ENCODE peak calls at places on chromosome 6, in five cellular contexts. One of them, this sample, is unnamed.

GRCh38 chr6:12351672-12352071 is 61.5 kb downstream of the EDN1 start:
- DNase-seq in HCT116: no peak
- DNase-seq in A549: no peak
- DNase-seq in spleen: no peak
- DNase-seq in body of pancreas: no peak
- DNase-seq in this sample: no peak

GRCh38 chr6:126516411-126516810 is 176.5 kb downstream of the CENPW start:
- DNase-seq in HCT116: no peak
- DNase-seq in A549: no peak
- DNase-seq in spleen: no peak
- DNase-seq in body of pancreas: no peak
- DNase-seq in this sample: no peak

GRCh38 chr6:21847712-21848111 is 254.2 kb downstream of the SOX4 start:
- DNase-seq in HCT116: no peak
- DNase-seq in A549: no peak
- DNase-seq in spleen: no peak
- DNase-seq in body of pancreas: no peak
- DNase-seq in this sample: no peak

GRCh38 chr6:897561-898207 is 204.7 kb upstream of the EXOC2 start:
- DNase-seq in HCT116: no peak
- DNase-seq in A549: no peak
- DNase-seq in spleen: no peak
- DNase-seq in body of pancreas: no peak
- DNase-seq in this sample: no peak

GRCh38 chr6:32082951-32083350 is 26.2 kb downstream of the TNXB start:
- DNase-seq in HCT116: no peak
- DNase-seq in A549: peak
- DNase-seq in spleen: peak
- DNase-seq in body of pancreas: no peak
- DNase-seq in this sample: peak

GRCh38 chr6:134421496-134421895 is 103.6 kb upstream of the SGK1 start:
- DNase-seq in HCT116: no peak
- DNase-seq in A549: no peak
- DNase-seq in spleen: no peak
- DNase-seq in body of pancreas: no peak
- DNase-seq in this sample: no peak

GRCh38 chr6:45661667-45662066 is 283.9 kb upstream of the SUPT3H start:
- DNase-seq in HCT116: no peak
- DNase-seq in A549: no peak
- DNase-seq in spleen: no peak
- DNase-seq in body of pancreas: no peak
- DNase-seq in this sample: no peak

GRCh38 chr6:24974182-24975171 is 38.7 kb upstream of the RIPOR2 start:
- DNase-seq in HCT116: no peak
- DNase-seq in A549: no peak
- DNase-seq in spleen: no peak
- DNase-seq in body of pancreas: no peak
- DNase-seq in this sample: no peak

GRCh38 chr6:17250237-17250636 is 30.9 kb upstream of the RBM24 start:
- DNase-seq in HCT116: no peak
- DNase-seq in A549: no peak
- DNase-seq in spleen: no peak
- DNase-seq in body of pancreas: no peak
- DNase-seq in this sample: no peak

GRCh38 chr6:31588871-31589650 is 3.0 kb downstream of the LST1 start:
- DNase-seq in HCT116: no peak
- DNase-seq in A549: no peak
- DNase-seq in spleen: no peak
- DNase-seq in body of pancreas: no peak
- DNase-seq in this sample: no peak

GRCh38 chr6:97594834-97595233 is 311.8 kb upstream of the MMS22L start:
- DNase-seq in HCT116: no peak
- DNase-seq in A549: no peak
- DNase-seq in spleen: no peak
- DNase-seq in body of pancreas: no peak
- DNase-seq in this sample: peak

GRCh38 chr6:165656581-165657324 is 6.3 kb downstream of the PDE10A start:
- DNase-seq in HCT116: no peak
- DNase-seq in A549: no peak
- DNase-seq in spleen: no peak
- DNase-seq in body of pancreas: no peak
- DNase-seq in this sample: no peak

GRCh38 chr6:166419268-166419667 is 36.5 kb upstream of the MPC1 start:
- DNase-seq in HCT116: no peak
- DNase-seq in A549: no peak
- DNase-seq in spleen: no peak
- DNase-seq in body of pancreas: no peak
- DNase-seq in this sample: no peak

GRCh38 chr6:16167219-16167618 is 38.3 kb downstream of the MYLIP start:
- DNase-seq in HCT116: no peak
- DNase-seq in A549: no peak
- DNase-seq in spleen: no peak
- DNase-seq in body of pancreas: no peak
- DNase-seq in this sample: no peak

GRCh38 chr6:34011298-34011697 is 134.6 kb downstream of the GRM4 start:
- DNase-seq in HCT116: no peak
- DNase-seq in A549: no peak
- DNase-seq in spleen: peak
- DNase-seq in body of pancreas: no peak
- DNase-seq in this sample: no peak

GRCh38 chr6:95321106-95321505 is 256.2 kb upstream of the MANEA start:
- DNase-seq in HCT116: no peak
- DNase-seq in A549: no peak
- DNase-seq in spleen: no peak
- DNase-seq in body of pancreas: no peak
- DNase-seq in this sample: no peak

GRCh38 chr6:137845460-137845859 is 21.6 kb upstream of the TNFAIP3 start:
- DNase-seq in HCT116: no peak
- DNase-seq in A549: no peak
- DNase-seq in spleen: no peak
- DNase-seq in body of pancreas: no peak
- DNase-seq in this sample: no peak

GRCh38 chr6:158648682-158649131 is 1.1 kb upstream of the SYTL3 start:
- DNase-seq in HCT116: no peak
- DNase-seq in A549: no peak
- DNase-seq in spleen: no peak
- DNase-seq in body of pancreas: no peak
- DNase-seq in this sample: no peak

GRCh38 chr6:17280552-17281090 is 540 bp upstream of the RBM24 start:
- DNase-seq in HCT116: no peak
- DNase-seq in A549: peak
- DNase-seq in spleen: peak
- DNase-seq in body of pancreas: peak
- DNase-seq in this sample: peak

GRCh38 chr6:147930743-147931142 is 411.9 kb upstream of the SASH1 start:
- DNase-seq in HCT116: no peak
- DNase-seq in A549: no peak
- DNase-seq in spleen: no peak
- DNase-seq in body of pancreas: no peak
- DNase-seq in this sample: no peak

GRCh38 chr6:131755597-131755996 is 44.8 kb upstream of the CTAGE9 start:
- DNase-seq in HCT116: no peak
- DNase-seq in A549: no peak
- DNase-seq in spleen: no peak
- DNase-seq in body of pancreas: no peak
- DNase-seq in this sample: no peak

GRCh38 chr6:79193971-79194370 is 40.5 kb downstream of the HMGN3 start:
- DNase-seq in HCT116: no peak
- DNase-seq in A549: no peak
- DNase-seq in spleen: no peak
- DNase-seq in body of pancreas: no peak
- DNase-seq in this sample: no peak

GRCh38 chr6:15218401-15218800 is 27.5 kb upstream of the JARID2 start:
- DNase-seq in HCT116: no peak
- DNase-seq in A549: no peak
- DNase-seq in spleen: no peak
- DNase-seq in body of pancreas: no peak
- DNase-seq in this sample: no peak

GRCh38 chr6:131636880-131637792 is at the start of gene ENPP3:
- DNase-seq in HCT116: no peak
- DNase-seq in A549: no peak
- DNase-seq in spleen: no peak
- DNase-seq in body of pancreas: no peak
- DNase-seq in this sample: no peak

GRCh38 chr6:113718588-113718987 is 138.6 kb upstream of the MARCKS start:
- DNase-seq in HCT116: no peak
- DNase-seq in A549: no peak
- DNase-seq in spleen: no peak
- DNase-seq in body of pancreas: no peak
- DNase-seq in this sample: no peak

GRCh38 chr6:36838896-36839818 is at the start of gene CPNE5:
- DNase-seq in HCT116: no peak
- DNase-seq in A549: no peak
- DNase-seq in spleen: no peak
- DNase-seq in body of pancreas: no peak
- DNase-seq in this sample: peak

GRCh38 chr6:169291639-169292339 is 38.1 kb upstream of the THBS2 start:
- DNase-seq in HCT116: no peak
- DNase-seq in A549: peak
- DNase-seq in spleen: no peak
- DNase-seq in body of pancreas: no peak
- DNase-seq in this sample: no peak

GRCh38 chr6:53302678-53303360 is 45.9 kb downstream of the ELOVL5 start:
- DNase-seq in HCT116: no peak
- DNase-seq in A549: peak
- DNase-seq in spleen: no peak
- DNase-seq in body of pancreas: no peak
- DNase-seq in this sample: no peak
- H3K4me3 ChIP-seq in HCT116: no peak
- H3K4me3 ChIP-seq in A549: peak
- H3K4me3 ChIP-seq in spleen: no peak
- H3K4me3 ChIP-seq in body of pancreas: no peak
- H3K4me3 ChIP-seq in this sample: peak

GRCh38 chr6:151391021-151391470 is 313 bp downstream of the ZBTB2 start:
- DNase-seq in HCT116: no peak
- DNase-seq in A549: peak
- DNase-seq in spleen: peak
- DNase-seq in body of pancreas: peak
- DNase-seq in this sample: peak

GRCh38 chr6:151391471-151392428 is at the start of gene ZBTB2:
- DNase-seq in HCT116: no peak
- DNase-seq in A549: peak
- DNase-seq in spleen: peak
- DNase-seq in body of pancreas: peak
- DNase-seq in this sample: peak

GRCh38 chr6:151390276-151391020 is 911 bp downstream of the ZBTB2 start:
- DNase-seq in HCT116: peak
- DNase-seq in A549: peak
- DNase-seq in spleen: peak
- DNase-seq in body of pancreas: peak
- DNase-seq in this sample: peak

GRCh38 chr6:151388997-151389639 is 2.2 kb downstream of the ZBTB2 start:
- DNase-seq in HCT116: no peak
- DNase-seq in A549: no peak
- DNase-seq in spleen: no peak
- DNase-seq in body of pancreas: no peak
- DNase-seq in this sample: no peak

DNA sequence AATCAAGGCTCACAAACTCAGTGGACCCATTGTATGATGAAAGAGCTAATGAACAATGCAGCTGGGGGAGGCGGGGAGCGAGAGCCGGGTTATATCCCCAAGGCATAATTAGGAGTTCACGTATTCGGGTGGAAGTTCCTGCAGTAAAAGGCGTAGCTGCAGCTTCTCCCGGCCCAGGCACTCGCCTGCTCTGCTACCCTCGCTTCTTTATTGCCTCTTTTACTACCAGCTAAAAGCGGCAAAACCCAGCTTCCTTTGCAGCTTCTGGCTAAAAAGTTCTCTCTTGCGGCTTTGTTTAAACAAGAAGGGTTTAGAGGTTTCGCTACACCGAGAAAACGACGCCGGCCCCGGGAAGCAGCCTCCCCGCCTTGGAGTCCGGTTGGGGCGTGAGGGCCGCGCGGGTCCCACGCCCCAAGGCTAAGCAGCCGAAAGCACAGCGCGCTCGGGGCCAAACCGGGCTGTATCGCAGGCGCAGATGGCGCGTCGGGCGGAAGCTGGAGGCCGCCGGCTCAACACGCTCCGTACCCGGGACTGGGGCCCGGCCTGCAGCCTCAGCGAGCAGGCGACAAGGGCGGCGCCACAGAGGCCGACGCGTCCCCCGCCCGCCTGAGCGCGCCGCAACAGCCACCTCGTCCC is 1.6 kb downstream of the ZBTB2 start:
- DNase-seq in HCT116: no peak
- DNase-seq in A549: no peak
- DNase-seq in spleen: no peak
- DNase-seq in body of pancreas: peak
- DNase-seq in this sample: peak
- TF ChIP-seq POLR2A in HCT116: peak
- TF ChIP-seq POLR2A in A549: peak
- TF ChIP-seq POLR2A in spleen: no peak
- TF ChIP-seq POLR2A in body of pancreas: peak
- TF ChIP-seq POLR2A in this sample: no peak

GRCh38 chr6:28124971-28125353 is 553 bp downstream of the ZSCAN16 start:
- DNase-seq in HCT116: no peak
- DNase-seq in A549: no peak
- DNase-seq in spleen: no peak
- DNase-seq in body of pancreas: no peak
- DNase-seq in this sample: no peak

GRCh38 chr6:28124350-28124970 is at the start of gene ZSCAN16:
- DNase-seq in HCT116: peak
- DNase-seq in A549: peak
- DNase-seq in spleen: peak
- DNase-seq in body of pancreas: peak
- DNase-seq in this sample: peak

DNA sequence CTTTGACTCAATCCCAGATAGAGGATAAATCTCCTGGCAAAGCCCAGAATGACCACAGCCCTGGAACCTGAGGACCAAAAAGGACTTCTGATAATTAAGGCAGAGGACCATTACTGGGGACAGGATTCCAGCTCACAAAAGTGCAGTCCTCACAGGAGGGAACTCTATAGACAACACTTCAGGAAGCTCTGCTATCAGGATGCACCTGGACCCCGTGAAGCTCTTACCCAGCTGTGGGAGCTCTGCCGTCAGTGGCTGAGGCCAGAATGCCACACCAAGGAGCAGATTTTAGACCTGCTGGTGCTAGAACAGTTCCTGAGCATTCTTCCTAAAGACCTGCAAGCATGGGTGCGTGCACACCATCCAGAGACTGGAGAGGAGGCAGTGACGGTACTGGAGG is 987 bp downstream of the ZSCAN16 start:
- DNase-seq in HCT116: no peak
- DNase-seq in A549: no peak
- DNase-seq in spleen: no peak
- DNase-seq in body of pancreas: no peak
- DNase-seq in this sample: no peak
- H3K4me3 ChIP-seq in HCT116: peak
- H3K4me3 ChIP-seq in A549: no peak
- H3K4me3 ChIP-seq in spleen: no peak
- H3K4me3 ChIP-seq in body of pancreas: no peak
- H3K4me3 ChIP-seq in this sample: no peak

DNA sequence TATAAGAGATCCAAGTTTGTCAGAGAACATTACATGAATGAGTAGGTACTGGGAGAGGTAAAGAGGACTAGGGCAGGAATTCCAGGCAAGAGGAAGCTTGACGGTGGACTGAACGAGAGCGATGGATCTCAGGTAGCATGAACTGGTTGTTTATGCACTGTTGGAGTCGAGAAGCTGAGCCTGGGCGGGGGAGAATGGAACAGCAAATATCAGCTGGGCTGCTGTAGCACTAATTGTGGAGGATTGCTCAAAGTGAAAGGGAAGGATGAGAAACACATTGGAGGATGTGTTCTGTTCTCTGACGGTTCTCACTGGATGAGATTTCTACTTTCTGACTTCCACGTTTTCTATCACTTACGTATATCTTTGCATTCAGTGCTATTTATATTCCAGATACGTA is 164.2 kb downstream of the PHF3 start:
- DNase-seq in HCT116: no peak
- DNase-seq in A549: no peak
- DNase-seq in spleen: no peak
- DNase-seq in body of pancreas: no peak
- DNase-seq in this sample: no peak
- TF ChIP-seq POLR2A in HCT116: no peak
- TF ChIP-seq POLR2A in A549: no peak
- TF ChIP-seq POLR2A in spleen: no peak
- TF ChIP-seq POLR2A in body of pancreas: no peak
- TF ChIP-seq POLR2A in this sample: no peak

This sample was measured in heart left ventricle.